ENCODE peak calls at places on chromosomes 6 and 20, in six cellular contexts. C is heart left ventricle; K is aorta; M is CD4-positive, CD25-positive, alpha-beta regulatory T cell; E is CD8-positive, alpha-beta T cell; G is HCT116. Q is an unnamed sample.

GRCh38 chr6:90131614-90132423 is 164.8 kb downstream of the BACH2 start:
- ATAC-seq in C (peak; percentile 58), K (peak; percentile 55), M (no peak), E (no peak), G (no peak), Q (peak; percentile 34)

GRCh38 chr20:535958-536357 is 7.6 kb downstream of the CSNK2A1 start:
- ATAC-seq in C (no peak), K (no peak), M (no peak), E (no peak), G (no peak), Q (no peak)

GRCh38 chr6:132380358-132380757 is 20.9 kb downstream of the MOXD1 start:
- ATAC-seq in C (no peak), K (no peak), M (no peak), E (no peak), G (no peak), Q (no peak)

GRCh38 chr20:7937328-7937727 is 2.9 kb downstream of the HAO1 start:
- ATAC-seq in C (no peak), K (no peak), M (no peak), E (no peak), G (no peak), Q (no peak)

GRCh38 chr6:35919085-35919826 is 1.6 kb downstream of the SRPK1 start:
- ATAC-seq in C (no peak), K (no peak), M (peak; percentile 24), E (peak; percentile 24), G (no peak), Q (no peak)

GRCh38 chr6:51839975-51840374 is 247.4 kb downstream of the PKHD1 start:
- ATAC-seq in C (no peak), K (no peak), M (no peak), E (no peak), G (no peak), Q (no peak)

GRCh38 chr6:26284537-26285142 is 80.4 kb upstream of the BTN3A2 start:
- ATAC-seq in C (peak; percentile 26), K (peak; percentile 57), M (no peak), E (peak; percentile 19), G (no peak), Q (no peak)

GRCh38 chr6:18186033-18186432 is 30.8 kb downstream of the KDM1B start:
- ATAC-seq in C (peak; percentile 74), K (no peak), M (no peak), E (no peak), G (no peak), Q (no peak)

GRCh38 chr6:347232-347631 is 44.3 kb upstream of the IRF4 start:
- ATAC-seq in C (no peak), K (no peak), M (no peak), E (no peak), G (no peak), Q (no peak)

GRCh38 chr6:140566706-140567330 is 1192.4 kb upstream of the CITED2 start:
- ATAC-seq in C (peak; percentile 87), K (peak; percentile 69), M (no peak), E (no peak), G (no peak), Q (peak; percentile 77)

GRCh38 chr6:30759575-30760239 is 15.4 kb upstream of the IER3 start:
- ATAC-seq in C (no peak), K (no peak), M (no peak), E (no peak), G (no peak), Q (peak; percentile 37)

GRCh38 chr6:114998492-114998891 is 655.7 kb upstream of the HS3ST5 start:
- ATAC-seq in C (no peak), K (no peak), M (no peak), E (no peak), G (no peak), Q (no peak)

DNA sequence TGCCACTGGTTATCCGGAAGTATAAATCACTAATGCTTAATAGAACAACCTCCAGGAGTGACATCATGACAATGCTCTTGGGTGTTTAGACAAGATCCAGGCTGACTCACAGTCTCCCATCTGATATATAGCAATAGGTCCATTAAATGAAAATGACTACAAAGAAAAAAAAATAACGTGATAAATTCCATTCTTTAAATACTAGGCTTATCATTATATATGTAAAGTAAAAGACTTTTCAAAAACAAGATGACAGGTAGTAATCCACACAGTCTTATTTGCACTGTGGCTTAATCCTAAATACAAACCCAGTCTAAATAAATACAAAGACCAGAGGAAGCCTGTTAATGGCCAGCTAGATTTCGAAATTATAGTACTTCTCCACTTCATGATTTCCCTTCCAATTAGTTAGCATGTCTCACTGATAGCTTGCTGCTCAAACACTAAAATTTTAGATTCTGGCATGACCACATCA is 149.1 kb upstream of the BEND3 start:
- ATAC-seq in C (no peak), K (no peak), M (no peak), E (no peak), G (no peak), Q (no peak)
- H3K4me3 ChIP-seq in C (no peak overlapping the region), K (no peak overlapping the region), M (no peak overlapping the region), E (no peak overlapping the region), G (no peak overlapping the region), Q (no peak overlapping the region)

GRCh38 chr20:38033330-38034107 is at the start of the genes RPRD1B and TTI1:
- ATAC-seq in C (peak; percentile 98), K (peak; percentile 97), M (peak; percentile 89), E (peak; percentile 86), G (peak; percentile 85), Q (peak; percentile 97)
- H3K4me3 ChIP-seq in C (peak within 1 kb of the TSS; percentile 82), K (peak within 1 kb of the TSS; percentile 60), M (peak within 1 kb of the TSS; percentile 93), E (peak within 1 kb of the TSS; percentile 94), G (peak within 1 kb of the TSS; percentile 95), Q (peak within 1 kb of the TSS; percentile 95)

GRCh38 chr20:62858059-62858458 is 3.6 kb downstream of the TCFL5 start:
- ATAC-seq in C (no peak), K (no peak), M (no peak), E (no peak), G (no peak), Q (no peak)

GRCh38 chr20:62860924-62861691 is 514 bp downstream of the TCFL5 start:
- ATAC-seq in C (no peak), K (no peak), M (peak; percentile 24), E (peak; percentile 35), G (peak; percentile 50), Q (peak; percentile 44)

GRCh38 chr20:62861732-62862336 is at the start of gene TCFL5:
- ATAC-seq in C (peak; percentile 97), K (peak; percentile 99), M (peak; percentile 87), E (peak; percentile 90), G (peak; percentile 89), Q (peak; percentile 91)

GRCh38 chr20:62859721-62860120 is 1.9 kb downstream of the TCFL5 start:
- ATAC-seq in C (no peak), K (no peak), M (no peak), E (no peak), G (no peak), Q (no peak)

DNA sequence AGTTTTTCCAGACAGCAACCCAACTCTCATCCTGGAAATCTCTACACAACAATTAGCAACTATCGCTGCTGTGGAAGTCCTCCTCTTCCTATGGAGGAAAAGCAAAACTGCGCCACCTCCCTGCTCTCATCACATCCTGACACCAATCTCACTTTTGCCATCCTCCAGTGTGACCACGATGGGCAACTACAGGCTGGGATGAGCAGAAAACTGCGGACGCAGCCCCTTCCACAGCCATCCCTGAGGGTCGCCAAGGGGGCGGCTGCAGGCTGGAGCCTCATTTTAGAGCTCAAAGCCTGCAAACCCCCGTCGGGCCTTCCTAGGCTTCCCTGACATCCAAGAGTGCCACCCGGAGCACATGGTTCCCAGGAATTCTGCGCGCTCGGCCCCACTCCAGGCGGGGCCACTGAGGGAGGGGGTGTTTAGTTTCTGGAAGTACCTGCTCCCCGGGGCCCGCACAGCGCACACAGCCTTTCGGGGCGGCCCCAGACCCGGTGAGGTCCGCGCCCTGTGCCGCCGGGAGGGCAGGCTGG is 1.2 kb downstream of the TCFL5 start:
- ATAC-seq in C (no peak), K (no peak), M (no peak), E (no peak), G (peak; percentile 6), Q (no peak)
- H3K4me3 ChIP-seq in C (peak overlapping the region; percentile 38), K (peak overlapping the region; percentile 74), M (peak overlapping the region; percentile 53), E (peak overlapping the region; percentile 20), G (peak overlapping the region; percentile 60), Q (peak overlapping the region; percentile 56)

DNA sequence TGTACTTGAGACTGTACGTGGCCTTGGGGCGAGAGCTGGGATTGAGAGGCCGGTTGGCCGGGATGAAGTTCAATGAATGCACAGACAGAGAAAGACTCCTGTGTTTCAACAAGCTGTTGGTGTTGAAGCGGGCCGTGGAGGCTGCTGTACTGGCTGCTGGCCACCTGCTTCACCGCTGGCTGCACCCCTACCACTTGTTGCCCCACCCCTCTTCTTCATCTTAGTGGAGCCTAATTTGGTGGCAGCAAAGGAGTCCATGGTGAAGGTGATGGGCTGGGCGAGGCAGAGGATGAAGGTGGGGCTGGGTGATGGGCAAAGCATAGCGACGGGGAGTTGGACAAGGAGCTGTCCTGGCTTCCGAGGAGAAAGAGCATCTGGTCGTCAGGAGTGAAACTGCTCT is 7.2 kb upstream of the ZSCAN9 start:
- ATAC-seq in C (no peak), K (no peak), M (no peak), E (no peak), G (no peak), Q (no peak)
- H3K4me3 ChIP-seq in C (peak overlapping the region; percentile 72), K (no peak overlapping the region), M (no peak overlapping the region), E (no peak overlapping the region), G (no peak overlapping the region), Q (no peak overlapping the region)

GRCh38 chr20:51828762-51829161 is 26.4 kb upstream of the SALL4 start:
- ATAC-seq in C (no peak), K (no peak), M (no peak), E (no peak), G (no peak), Q (no peak)
- H3K4me3 ChIP-seq in C (no peak overlapping the region), K (no peak overlapping the region), M (no peak overlapping the region), E (no peak overlapping the region), G (no peak overlapping the region), Q (no peak overlapping the region)

GRCh38 chr20:35700625-35701148 is 1.5 kb downstream of the ROMO1 start:
- ATAC-seq in C (no peak), K (no peak), M (no peak), E (no peak), G (no peak), Q (no peak)
- H3K4me3 ChIP-seq in C (no peak overlapping the region), K (no peak overlapping the region), M (no peak overlapping the region), E (no peak overlapping the region), G (peak overlapping the region; percentile 95), Q (no peak overlapping the region)

DNA sequence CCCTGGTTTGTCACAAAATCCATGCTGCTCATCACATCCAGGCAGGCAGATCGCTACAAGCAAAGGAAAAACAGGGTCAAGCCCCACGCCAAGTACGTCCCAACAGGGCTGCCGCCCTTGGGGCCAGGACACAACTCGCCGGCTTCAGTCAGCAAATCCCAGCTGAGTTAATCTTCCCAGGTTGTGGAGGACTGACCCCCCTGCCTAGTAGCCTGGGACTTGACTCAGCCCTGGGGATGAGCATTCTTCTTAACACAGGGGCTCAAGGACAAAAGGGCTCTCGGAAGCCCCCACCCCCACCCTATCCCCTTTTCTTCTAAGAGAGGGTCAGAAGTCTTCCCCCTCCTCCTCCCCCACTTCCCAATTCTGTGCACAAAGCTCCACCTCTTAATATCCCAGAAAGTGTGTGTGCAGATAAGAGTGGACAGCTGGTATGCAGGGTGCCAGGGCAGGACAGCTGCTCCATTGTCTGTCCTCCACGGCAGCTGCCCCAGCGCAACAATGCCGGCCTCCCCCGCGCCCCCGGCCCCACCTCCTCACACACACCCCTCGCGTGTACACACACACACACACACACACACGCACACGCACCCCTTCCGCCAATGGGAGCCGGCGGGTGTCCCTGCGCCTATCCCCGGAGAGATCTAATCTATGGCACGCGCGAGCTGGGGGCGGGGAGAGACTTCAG is 4.5 kb downstream of the DLL1 start:
- ATAC-seq in C (peak; percentile 9), K (no peak), M (no peak), E (no peak), G (no peak), Q (no peak)
- H3K4me3 ChIP-seq in C (peak overlapping the region; percentile 8), K (no peak overlapping the region), M (no peak overlapping the region), E (no peak overlapping the region), G (no peak overlapping the region), Q (no peak overlapping the region)